ENCODE peak calls at places on chromosomes 1 and 21, in four cellular contexts. J, L, E and A are unnamed samples.

GRCh38 chr1:202349263-202349928 is 897 bp downstream of the PPP1R12B start:
- DNase-seq in J (peak), L (no peak), E (no peak), A (no peak)

GRCh38 chr1:103788377-103788776 is 38.7 kb downstream of the AMY1C start:
- DNase-seq in E (no peak), J (no peak), L (no peak), A (no peak)

GRCh38 chr1:44030606-44031050 is 634 bp downstream of the SLC6A9 start:
- DNase-seq in J (peak), L (no peak), E (no peak), A (no peak)

GRCh38 chr21:22263890-22264289 is 1265.7 kb downstream of the NCAM2 start:
- DNase-seq in J (no peak), L (no peak), E (no peak), A (no peak)

GRCh38 chr1:218971166-218971565 is 202.5 kb upstream of the LYPLAL1 start:
- DNase-seq in E (no peak), L (peak), J (no peak), A (no peak)

GRCh38 chr1:41545996-41546938 is 61.8 kb upstream of the EDN2 start:
- DNase-seq in L (no peak), J (no peak), E (peak), A (no peak)

GRCh38 chr1:37919277-37919676 is 27.6 kb downstream of the INPP5B start:
- DNase-seq in L (no peak), J (no peak), E (no peak), A (no peak)

GRCh38 chr1:232463226-232463625 is 166.7 kb downstream of the SIPA1L2 start:
- DNase-seq in L (no peak), E (no peak), J (no peak), A (no peak)

GRCh38 chr1:172719694-172720138 is 60.8 kb downstream of the FASLG start:
- DNase-seq in E (no peak), L (no peak), J (no peak), A (no peak)

GRCh38 chr1:117759535-117759934 is 153.7 kb downstream of the TENT5C start:
- DNase-seq in E (no peak), J (no peak), L (no peak), A (no peak)